ENCODE peak calls at places on chromosomes 12 and 14, in ten cellular contexts. W is germinal center; P is neural crest cell; U is stimulated activated CD8-positive, alpha-beta memory T cell treated with anti-CD3 and anti-CD28 coated beads, Interleukin-2, amount 100 ng/mL, for 1 hour; Z is activated gamma-delta T cell; L is upper lobe of right lung; S is amniotic stem cell; K is T-helper 2 cell; M is NAMALWA; H is T-helper 22 cell. B is an unnamed sample.

GRCh38 chr12:105359840-105360239 is 29.3 kb downstream of the C12orf75 start:
- DNase-seq in W (no peak), P (no peak), U (no peak), Z (no peak), L (no peak), S (no peak), K (no peak), M (no peak), H (no peak), B (no peak)

GRCh38 chr12:65826513-65827171 is 2.4 kb downstream of the HMGA2 start:
- DNase-seq in W (no peak), P (no peak), U (no peak), Z (no peak), L (no peak), S (peak), K (no peak), M (no peak), H (no peak), B (peak)

GRCh38 chr14:50813544-50813863 is 17.5 kb downstream of the NIN start:
- DNase-seq in W (peak), P (no peak), U (no peak), Z (no peak), L (no peak), S (no peak), K (no peak), M (peak), H (no peak), B (no peak)

GRCh38 chr14:70282666-70283065 is 76.8 kb downstream of the COX16 start:
- DNase-seq in W (peak), P (no peak), U (no peak), Z (no peak), L (no peak), S (no peak), K (no peak), M (no peak), H (no peak), B (no peak)

GRCh38 chr14:90288646-90289355 is 32.4 kb downstream of the PSMC1 start:
- DNase-seq in W (no peak), P (no peak), U (no peak), Z (no peak), L (peak), S (no peak), K (no peak), M (no peak), H (no peak), B (peak)

GRCh38 chr12:57609091-57609780 is 2.0 kb upstream of the ARHGEF25 start:
- DNase-seq in W (no peak), P (no peak), U (no peak), Z (no peak), L (no peak), S (no peak), K (no peak), M (no peak), H (no peak), B (no peak)

GRCh38 chr14:89289477-89289876 is 127.6 kb downstream of the FOXN3 start:
- DNase-seq in W (no peak), P (no peak), U (no peak), Z (no peak), L (no peak), S (no peak), K (no peak), M (no peak), H (no peak), B (no peak)

GRCh38 chr14:37587438-37587837 is 7.6 kb downstream of the FOXA1 start:
- DNase-seq in W (no peak), P (no peak), U (no peak), Z (no peak), L (no peak), S (no peak), K (no peak), M (no peak), H (no peak), B (no peak)

GRCh38 chr12:116434155-116435065 is 124.8 kb upstream of the MAP1LC3B2 start:
- DNase-seq in W (no peak), P (peak), U (no peak), Z (no peak), L (peak), S (peak), K (no peak), M (no peak), H (no peak), B (peak)

GRCh38 chr14:23432946-23433345 is 2.5 kb downstream of the MYH7 start:
- DNase-seq in W (no peak), P (no peak), U (no peak), Z (no peak), L (no peak), S (no peak), K (no peak), M (no peak), H (no peak), B (no peak)

GRCh38 chr12:12612403-12612802 is 727 bp downstream of the CREBL2 start:
- DNase-seq in W (peak), P (peak), U (no peak), Z (no peak), L (no peak), S (no peak), K (no peak), M (peak), H (peak), B (peak)

GRCh38 chr14:87334997-87335675 is 657.8 kb downstream of the GALC start:
- DNase-seq in W (no peak), P (no peak), U (no peak), Z (no peak), L (no peak), S (no peak), K (no peak), M (no peak), H (no peak), B (no peak)

GRCh38 chr12:89080797-89081470 is 271.4 kb downstream of the DUSP6 start:
- DNase-seq in W (no peak), P (no peak), U (no peak), Z (no peak), L (no peak), S (no peak), K (no peak), M (no peak), H (no peak), B (peak)

GRCh38 chr12:101939856-101940265 is 62.5 kb downstream of the DRAM1 start:
- DNase-seq in W (peak), P (peak), U (no peak), Z (no peak), L (no peak), S (peak), K (peak), M (peak), H (peak), B (peak)

GRCh38 chr14:21241218-21241819 is 27.9 kb downstream of the HNRNPC start:
- DNase-seq in W (peak), P (no peak), U (no peak), Z (no peak), L (no peak), S (peak), K (no peak), M (peak), H (no peak), B (peak)

GRCh38 chr14:33932526-33933292 is 18.2 kb downstream of the EGLN3 start:
- DNase-seq in W (no peak), P (no peak), U (no peak), Z (no peak), L (no peak), S (no peak), K (no peak), M (no peak), H (no peak), B (peak)

GRCh38 chr12:12722351-12723146 is 5.4 kb downstream of the CDKN1B start:
- DNase-seq in W (peak), P (no peak), U (no peak), Z (no peak), L (no peak), S (no peak), K (no peak), M (peak), H (no peak), B (no peak)

GRCh38 chr12:49644620-49644994 is 21.2 kb downstream of the PRPF40B start:
- DNase-seq in W (peak), P (peak), U (peak), Z (no peak), L (peak), S (peak), K (peak), M (peak), H (peak), B (peak)

GRCh38 chr12:71804505-71804904 is 35.1 kb upstream of the TBC1D15 start:
- DNase-seq in W (no peak), P (no peak), U (no peak), Z (no peak), L (no peak), S (no peak), K (no peak), M (no peak), H (no peak), B (peak)

GRCh38 chr12:80632835-80633234 is 74.6 kb upstream of the MYF6 start:
- DNase-seq in W (no peak), P (no peak), U (no peak), Z (no peak), L (no peak), S (no peak), K (no peak), M (peak), H (no peak), B (peak)

GRCh38 chr14:91372680-91373495 is 44.7 kb downstream of the CCDC88C start:
- DNase-seq in W (no peak), P (no peak), U (no peak), Z (peak), L (no peak), S (no peak), K (no peak), M (peak), H (no peak), B (no peak)

GRCh38 chr12:132393991-132394949 is 64.9 kb upstream of the GALNT9 start:
- DNase-seq in W (no peak), P (no peak), U (no peak), Z (no peak), L (peak), S (no peak), K (peak), M (no peak), H (no peak), B (no peak)

GRCh38 chr12:22709292-22709691 is 84.3 kb downstream of the ETNK1 start:
- DNase-seq in W (peak), P (no peak), U (no peak), Z (no peak), L (no peak), S (no peak), K (no peak), M (peak), H (no peak), B (peak)

GRCh38 chr12:18552829-18553228 is 185.0 kb downstream of the PLCZ1 start:
- DNase-seq in W (no peak), P (no peak), U (no peak), Z (no peak), L (no peak), S (no peak), K (no peak), M (no peak), H (no peak), B (no peak)

GRCh38 chr12:20142295-20142694 is 226.0 kb upstream of the PDE3A start:
- DNase-seq in W (no peak), P (no peak), U (no peak), Z (no peak), L (no peak), S (no peak), K (no peak), M (no peak), H (no peak), B (no peak)

GRCh38 chr12:57864811-57865751 is 18.6 kb upstream of the CTDSP2 start:
- DNase-seq in W (peak), P (peak), U (peak), Z (no peak), L (peak), S (peak), K (peak), M (no peak), H (peak), B (peak)

GRCh38 chr12:30837595-30837994 is 82.8 kb upstream of the CAPRIN2 start:
- DNase-seq in W (no peak), P (no peak), U (no peak), Z (no peak), L (no peak), S (no peak), K (no peak), M (no peak), H (no peak), B (no peak)

GRCh38 chr12:96979532-96979931 is 72.5 kb downstream of the NEDD1 start:
- DNase-seq in W (no peak), P (no peak), U (no peak), Z (no peak), L (no peak), S (no peak), K (no peak), M (no peak), H (no peak), B (no peak)

B was measured in left kidney.